ENCODE peak calls at places on chromosomes 13 and 19, in six cellular contexts. D, N, L, C, I and F are unnamed samples.

GRCh38 chr19:38013913-38014575 is 107.0 kb downstream of the SIPA1L3 start:
- DNase-seq in I (no peak), D (no peak), L (no peak), N (no peak), C (peak; percentile 89), F (no peak)

GRCh38 chr13:33119886-33120543 is 103.8 kb downstream of the KL start:
- DNase-seq in N (no peak), I (no peak), L (no peak), C (no peak), D (no peak), F (no peak)

GRCh38 chr19:2479556-2480194 is 3.7 kb downstream of the GADD45B start:
- DNase-seq in C (no peak), D (peak; percentile 61), N (no peak), L (no peak), I (no peak), F (no peak)

GRCh38 chr19:13459351-13459750 is 46.9 kb downstream of the CACNA1A start:
- DNase-seq in C (no peak), D (no peak), N (no peak), I (no peak), L (no peak), F (no peak)

GRCh38 chr13:105925496-105925895 is 610.0 kb downstream of the EFNB2 start:
- DNase-seq in D (no peak), N (no peak), L (no peak), I (no peak), C (no peak), F (no peak)

GRCh38 chr19:53873451-53874383 is 6.0 kb downstream of the MYADM start:
- DNase-seq in I (no peak), C (no peak), L (no peak), N (no peak), D (no peak), F (peak; percentile 54)

GRCh38 chr19:518292-519231 is 11.3 kb downstream of the TPGS1 start:
- DNase-seq in D (no peak), N (no peak), C (no peak), I (peak; percentile 17), L (peak; percentile 27), F (peak; percentile 23)

GRCh38 chr19:18915639-18916038 is 3.5 kb downstream of the COPE start:
- DNase-seq in D (peak; percentile 41), L (no peak), I (no peak), N (no peak), C (no peak), F (peak; percentile 71)

GRCh38 chr19:8615813-8616596 is 5.5 kb upstream of the ADAMTS10 start:
- DNase-seq in I (no peak), N (peak; percentile 49), D (peak; percentile 43), C (no peak), L (peak; percentile 26), F (peak; percentile 34)

GRCh38 chr19:29622191-29623070 is 16.3 kb downstream of the POP4 start:
- DNase-seq in L (no peak), D (no peak), I (no peak), N (no peak), C (no peak), F (peak; percentile 29)

GRCh38 chr13:39531646-39532045 is 71.3 kb downstream of the LHFPL6 start:
- DNase-seq in D (no peak), I (no peak), N (no peak), C (no peak), L (no peak), F (no peak)

GRCh38 chr13:60583911-60584753 is 187.1 kb downstream of the TDRD3 start:
- DNase-seq in N (no peak), C (no peak), D (no peak), L (no peak), I (no peak), F (no peak)

GRCh38 chr19:29860492-29860891 is 48.7 kb downstream of the CCNE1 start:
- DNase-seq in I (no peak), N (no peak), C (no peak), D (peak; percentile 23), L (no peak), F (no peak)

GRCh38 chr19:43229315-43229714 is 23.9 kb upstream of the PSG4 start:
- DNase-seq in L (no peak), N (no peak), D (peak; percentile 10), I (no peak), C (no peak), F (no peak)

GRCh38 chr19:17240062-17240854 is 5.5 kb downstream of the NR2F6 start:
- DNase-seq in C (no peak), I (no peak), L (no peak), D (no peak), N (no peak), F (no peak)

GRCh38 chr13:24502567-24503375 is 9.8 kb downstream of the PARP4 start:
- DNase-seq in D (no peak), N (peak; percentile 32), I (no peak), L (no peak), C (peak; percentile 51), F (peak; percentile 38)

GRCh38 chr19:19151418-19151817 is 13.1 kb upstream of the TMEM161A start:
- DNase-seq in L (no peak), C (no peak), D (no peak), N (no peak), I (no peak), F (no peak)

GRCh38 chr19:19775891-19776205 is 42.9 kb upstream of the ZNF14 start:
- DNase-seq in C (no peak), I (no peak), N (no peak), L (no peak), D (no peak), F (peak; percentile 50)

GRCh38 chr19:53103903-53104203 is 631 bp upstream of the ZNF160 start:
- DNase-seq in C (no peak), I (no peak), D (no peak), L (no peak), N (no peak), F (no peak)

GRCh38 chr19:6061420-6062130 is 48.7 kb downstream of the RFX2 start:
- DNase-seq in I (no peak), D (no peak), L (no peak), N (no peak), C (no peak), F (no peak)

GRCh38 chr13:95355491-95355890 is 54.2 kb upstream of the ABCC4 start:
- DNase-seq in N (no peak), L (no peak), I (no peak), D (no peak), C (no peak), F (no peak)

GRCh38 chr19:19379527-19379926 is 25.9 kb upstream of the GATAD2A start:
- DNase-seq in N (no peak), I (no peak), C (no peak), L (no peak), D (no peak), F (no peak)

GRCh38 chr13:30679483-30680330 is 55.6 kb upstream of the ALOX5AP start:
- DNase-seq in C (no peak), I (no peak), D (peak; percentile 69), L (no peak), N (no peak), F (no peak)

GRCh38 chr19:22427587-22428298 is 5.6 kb upstream of the ZNF98 start:
- DNase-seq in I (no peak), L (no peak), C (no peak), D (no peak), N (no peak), F (no peak)

GRCh38 chr19:58555920-58556632 is 1.2 kb upstream of the CHMP2A start:
- DNase-seq in N (no peak), D (no peak), L (no peak), I (no peak), C (no peak), F (no peak)

GRCh38 chr19:8208119-8208709 is 956 bp upstream of the CERS4 start:
- DNase-seq in D (no peak), I (no peak), L (no peak), C (no peak), N (peak; percentile 27), F (peak; percentile 42)